ENCODE peak calls at places on chromosomes 7 and 10, in six cellular contexts. A is esophagus muscularis mucosa, Y is body of pancreas, L is transverse colon, N is HCT116, C is lower lobe of right lung. U is an unnamed sample.

GRCh38 chr10:63468947-63469346 is 3.2 kb upstream of the JMJD1C start:
- DNase-seq in A (no peak), Y (no peak), L (no peak), N (no peak), C (no peak), U (no peak)

GRCh38 chr10:133039107-133039822 is 48.5 kb upstream of the ADGRA1 start:
- DNase-seq in A (no peak), Y (no peak), L (no peak), N (no peak), C (no peak), U (no peak)

GRCh38 chr7:95396136-95397032 is at the start of gene PON3:
- DNase-seq in A (no peak), Y (peak; percentile 67), L (peak; percentile 48), N (peak; percentile 22), C (peak; percentile 77), U (no peak)

GRCh38 chr7:155208681-155209477 is 88.8 kb upstream of the INSIG1 start:
- DNase-seq in A (no peak), Y (no peak), L (no peak), N (peak; percentile 35), C (no peak), U (no peak)

GRCh38 chr10:68696018-68696417 is 25.0 kb upstream of the CCAR1 start:
- DNase-seq in A (no peak), Y (no peak), L (no peak), N (no peak), C (no peak), U (no peak)

GRCh38 chr10:46234431-46235060 is 52.3 kb upstream of the ANTXRL start:
- DNase-seq in A (peak; percentile 87), Y (no peak), L (no peak), N (no peak), C (no peak), U (no peak)

GRCh38 chr7:123961731-123962130 is 36.7 kb downstream of the SPAM1 start:
- DNase-seq in A (no peak), Y (no peak), L (no peak), N (no peak), C (no peak), U (no peak)

GRCh38 chr10:80541144-80541750 is 3.5 kb downstream of the SH2D4B start:
- DNase-seq in A (peak; percentile 77), Y (no peak), L (no peak), N (no peak), C (no peak), U (no peak)

GRCh38 chr10:118543714-118544400 is 51.6 kb downstream of the PRLHR start:
- DNase-seq in A (peak; percentile 91), Y (peak; percentile 66), L (peak; percentile 41), N (peak; percentile 63), C (peak; percentile 60), U (no peak)

GRCh38 chr10:71084061-71084817 is 128.1 kb upstream of the UNC5B start:
- DNase-seq in A (peak; percentile 87), Y (no peak), L (peak; percentile 3), N (no peak), C (no peak), U (no peak)

GRCh38 chr10:93150990-93151547 is 77.4 kb downstream of the CYP26A1 start:
- DNase-seq in A (no peak), Y (no peak), L (no peak), N (no peak), C (no peak), U (no peak)

GRCh38 chr10:85612378-85612775 is 754.2 kb downstream of the GRID1 start:
- DNase-seq in A (no peak), Y (no peak), L (no peak), N (no peak), C (no peak), U (no peak)

DNA sequence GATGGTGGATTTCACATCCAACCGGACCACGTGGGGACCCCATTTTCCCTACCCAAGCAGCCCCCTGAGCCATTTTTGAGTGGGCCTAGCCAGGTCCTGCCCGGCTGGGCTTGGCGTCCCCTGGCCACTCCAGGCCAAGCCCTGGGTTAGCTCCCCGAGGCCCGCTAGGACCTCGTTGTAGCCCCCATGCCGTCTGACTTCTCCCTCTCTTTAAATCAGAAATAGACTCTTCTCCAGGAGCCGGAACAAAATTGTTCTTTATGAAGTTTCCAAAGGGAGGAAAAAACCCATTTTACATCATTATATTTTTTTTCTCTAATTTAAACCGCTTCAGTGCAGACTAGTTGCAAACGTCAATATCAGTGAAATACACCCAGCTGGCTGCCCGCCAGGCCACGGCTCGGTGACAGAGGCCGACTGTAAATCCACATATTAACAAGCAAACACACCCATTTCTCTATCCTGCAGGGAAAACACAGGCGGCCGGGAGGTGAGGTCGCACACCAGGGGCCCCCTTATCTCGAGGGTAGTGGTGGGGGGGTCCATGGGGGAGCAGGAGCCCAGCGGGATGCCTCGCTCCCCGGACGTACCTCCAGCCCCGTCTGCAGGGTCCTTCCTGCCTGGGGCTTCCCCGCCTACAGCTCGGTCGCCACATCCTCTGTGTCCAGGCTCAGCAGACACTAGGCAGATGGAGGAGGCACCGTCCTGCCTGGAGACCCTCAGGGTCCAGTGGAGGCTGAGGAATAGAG is 72.7 kb downstream of the ELFN1 start:
- DNase-seq in A (no peak), Y (peak; percentile 52), L (peak; percentile 77), N (no peak), C (no peak), U (no peak)
- H3K27me3 ChIP-seq in A (no peaks in the 10 kb centered on the region), Y (no peaks in the 10 kb centered on the region), L (peaks cover 4% of the 10 kb centered on the region), N (no peaks in the 10 kb centered on the region), C (peaks cover 8% of the 10 kb centered on the region), U (no peaks in the 10 kb centered on the region)

DNA sequence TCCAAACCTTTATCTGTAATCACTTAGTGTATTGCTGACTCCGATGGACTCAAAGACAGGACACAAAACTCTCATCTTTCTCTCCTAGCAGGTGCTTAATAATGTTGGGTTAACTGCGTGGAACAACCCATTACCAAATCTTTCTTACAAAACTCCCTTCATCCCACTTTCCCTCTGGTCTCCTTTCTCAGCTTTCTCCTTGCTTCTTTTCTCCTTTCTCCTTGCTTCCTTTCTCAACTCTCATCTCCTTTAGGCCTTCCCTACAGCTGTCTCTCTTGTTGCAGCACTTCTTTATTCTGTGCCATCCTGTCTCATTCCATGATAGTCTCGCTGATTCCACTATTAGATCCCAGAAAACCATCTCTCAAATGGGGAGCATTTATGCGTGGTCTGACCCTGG is 67.5 kb downstream of the TNS3 start:
- DNase-seq in A (no peak), Y (no peak), L (no peak), N (no peak), C (no peak), U (no peak)
- TF ChIP-seq CTCF in A (no peak), Y (no peak), L (no peak), N (no peak), C (no peak), U (no peak)

GRCh38 chr7:84055904-84056615 is 138.5 kb downstream of the SEMA3A start:
- DNase-seq in A (no peak), Y (no peak), L (no peak), N (no peak), C (no peak), U (no peak)

GRCh38 chr7:84060000-84060399 is 134.6 kb downstream of the SEMA3A start:
- DNase-seq in A (no peak), Y (no peak), L (no peak), N (no peak), C (no peak), U (no peak)

GRCh38 chr7:84057576-84057975 is 137.0 kb downstream of the SEMA3A start:
- DNase-seq in A (no peak), Y (no peak), L (no peak), N (no peak), C (no peak), U (no peak)

GRCh38 chr7:84060760-84061261 is 133.8 kb downstream of the SEMA3A start:
- DNase-seq in A (no peak), Y (no peak), L (no peak), N (no peak), C (no peak), U (no peak)

DNA sequence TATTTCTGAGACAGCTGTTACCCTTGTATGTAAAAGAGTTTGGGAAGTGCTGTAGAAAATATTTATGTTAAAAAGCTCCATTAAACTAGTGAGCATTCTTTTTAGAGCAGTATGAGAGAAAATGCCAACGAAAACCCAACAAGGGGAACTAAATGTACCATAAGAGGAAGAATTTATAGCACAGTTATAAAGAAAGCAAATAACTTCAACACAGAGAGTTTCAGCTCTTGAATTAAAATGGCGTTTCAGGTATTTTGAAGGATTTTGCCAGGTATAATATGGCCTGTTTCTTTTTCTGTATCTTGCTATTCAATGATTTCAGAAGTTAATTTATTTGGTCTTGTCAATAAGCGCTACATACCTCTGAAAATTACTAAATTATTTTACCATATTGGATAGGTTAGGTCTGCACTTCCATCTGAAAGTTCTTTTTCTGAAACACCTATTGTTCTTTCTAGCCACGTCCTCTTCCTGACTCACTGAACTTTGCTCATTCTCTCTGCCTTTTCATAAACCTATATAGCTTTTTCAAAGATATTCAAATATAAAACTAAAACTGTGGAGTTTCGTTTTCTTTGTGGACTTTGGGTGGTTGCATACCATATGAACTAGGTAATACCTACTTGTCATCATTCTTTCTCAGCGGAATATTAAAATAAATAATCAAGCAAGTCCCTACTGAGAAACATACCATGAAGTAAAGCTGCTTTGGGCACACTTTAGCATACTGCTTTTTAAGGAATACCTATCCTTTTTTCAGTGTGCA is 136.1 kb downstream of the SEMA3A start:
- DNase-seq in A (no peak), Y (no peak), L (no peak), N (no peak), C (no peak), U (peak; percentile 20)
- H3K27me3 ChIP-seq in A (no peaks in the 10 kb centered on the region), Y (no peaks in the 10 kb centered on the region), L (no peaks in the 10 kb centered on the region), N (no peaks in the 10 kb centered on the region), C (no peaks in the 10 kb centered on the region), U (no peaks in the 10 kb centered on the region)

DNA sequence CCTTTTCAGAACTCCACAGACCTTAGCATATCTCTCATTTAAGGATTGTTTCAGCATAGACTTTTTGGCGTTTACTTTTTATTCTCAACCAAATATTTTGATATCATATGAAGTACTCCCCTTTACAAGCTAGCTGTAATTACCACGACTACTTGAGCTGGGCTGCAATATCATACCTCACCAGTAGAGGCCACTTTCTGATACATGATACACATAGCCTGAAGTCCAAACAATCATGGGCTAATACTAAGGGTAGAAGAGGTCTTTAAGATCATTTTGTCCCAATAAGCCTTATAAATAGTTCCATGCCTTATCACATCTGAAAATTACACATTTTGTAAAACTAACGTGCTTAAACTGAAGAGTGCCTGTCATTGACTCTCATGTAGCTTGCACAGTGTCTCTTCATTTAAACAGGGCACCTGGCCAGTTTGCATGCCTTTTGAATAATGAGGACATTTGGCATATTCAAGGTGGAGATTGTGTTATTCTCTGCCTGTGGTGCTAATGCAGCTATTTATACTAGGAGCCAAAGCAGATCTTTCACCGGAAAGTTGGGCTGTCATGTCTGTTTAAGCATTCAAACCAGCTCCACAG is 403.7 kb upstream of the ZMIZ1 start:
- DNase-seq in A (no peak), Y (peak; percentile 49), L (no peak), N (peak; percentile 48), C (no peak), U (no peak)
- TF ChIP-seq CTCF in A (peak; percentile 62), Y (peak; percentile 42), L (peak; percentile 33), N (peak; percentile 77), C (peak; percentile 59), U (peak; percentile 52)

U was measured in AG04450.